ENCODE peak calls at places on chromosomes 6 and 20, in nine cellular contexts. M is stimulated activated CD8-positive, alpha-beta memory T cell treated with anti-CD3 and anti-CD28 coated beads, Interleukin-4, amount 100 ng/mL, for 24 hours; Y is NCI-H774; I is HTR-8/SVneo; N is NCI-H1092; J is mesenchymal stem cell; S is AML-193; O is H4; V is GM12865. G is an unnamed sample.

GRCh38 chr6:42429836-42430235 is 21.9 kb downstream of the TRERF1 start:
- DNase-seq in O (no peak), M (no peak), Y (no peak), J (no peak), N (no peak), I (no peak), V (no peak), S (no peak), G (no peak)

GRCh38 chr6:169536446-169537170 is 165.2 kb downstream of the WDR27 start:
- DNase-seq in S (no peak), O (no peak), V (no peak), M (no peak), N (no peak), I (no peak), Y (no peak), J (peak; percentile 52), G (no peak)

GRCh38 chr20:60512436-60512835 is 554.2 kb downstream of the CDH26 start:
- DNase-seq in V (no peak), M (no peak), S (no peak), Y (no peak), I (peak; percentile 88), O (no peak), N (no peak), J (no peak), G (peak; percentile 16)

GRCh38 chr6:35160642-35161041 is 19.5 kb upstream of the TCP11 start:
- DNase-seq in M (no peak), V (no peak), J (no peak), N (no peak), O (no peak), I (no peak), S (no peak), Y (no peak), G (no peak)

GRCh38 chr20:19913927-19914614 is 103.1 kb upstream of the NAA20 start:
- DNase-seq in S (no peak), Y (peak; percentile 41), I (no peak), J (peak; percentile 24), M (no peak), V (peak; percentile 66), N (no peak), O (no peak), G (no peak)

GRCh38 chr6:3320238-3320637 is 61.5 kb downstream of the PSMG4 start:
- DNase-seq in M (no peak), I (no peak), S (no peak), O (no peak), N (no peak), J (no peak), V (no peak), Y (no peak), G (no peak)

GRCh38 chr6:1406306-1407058 is 17.1 kb downstream of the FOXF2 start:
- DNase-seq in M (no peak), J (no peak), Y (no peak), I (no peak), V (no peak), O (peak; percentile 75), N (no peak), S (peak; percentile 84), G (no peak)

GRCh38 chr6:107716688-107717089 is 107.4 kb downstream of the SCML4 start:
- DNase-seq in O (peak; percentile 79), M (peak; percentile 54), S (peak; percentile 99), I (no peak), V (peak; percentile 70), N (no peak), Y (no peak), J (peak; percentile 23), G (no peak)

GRCh38 chr6:120627612-120628011 is 706.7 kb downstream of the TBC1D32 start:
- DNase-seq in O (no peak), J (no peak), M (no peak), N (no peak), I (no peak), V (no peak), Y (no peak), S (no peak), G (no peak)

GRCh38 chr6:112349915-112350314 is 2.8 kb downstream of the RFPL4B start:
- DNase-seq in J (no peak), Y (no peak), S (no peak), O (no peak), M (no peak), V (no peak), I (no peak), N (no peak), G (no peak)

GRCh38 chr6:111957623-111958315 is 84.5 kb upstream of the FYN start:
- DNase-seq in M (no peak), J (no peak), V (no peak), I (peak; percentile 42), N (no peak), Y (no peak), O (no peak), S (no peak), G (no peak)

GRCh38 chr20:47175501-47175900 is 181.0 kb downstream of the ZMYND8 start:
- DNase-seq in N (peak; percentile 61), O (no peak), S (no peak), V (no peak), J (no peak), Y (no peak), I (no peak), M (no peak), G (no peak)

GRCh38 chr6:46997646-46998045 is 44.5 kb downstream of the ADGRF1 start:
- DNase-seq in V (no peak), S (no peak), M (no peak), J (no peak), O (no peak), N (no peak), Y (no peak), I (no peak), G (no peak)

GRCh38 chr6:18515767-18516166 is 128.6 kb downstream of the RNF144B start:
- DNase-seq in M (no peak), Y (no peak), V (no peak), I (no peak), O (no peak), S (no peak), J (no peak), N (no peak), G (peak; percentile 18)

GRCh38 chr6:139515511-139515910 is 141.1 kb upstream of the CITED2 start:
- DNase-seq in O (peak; percentile 14), Y (no peak), I (peak; percentile 10), M (no peak), S (no peak), V (peak; percentile 67), J (peak; percentile 42), N (no peak), G (no peak)

GRCh38 chr6:169746556-169746955 is 4.8 kb downstream of the DYNLT2 start:
- DNase-seq in M (no peak), I (no peak), N (no peak), Y (no peak), J (no peak), V (no peak), S (no peak), O (no peak), G (no peak)

GRCh38 chr20:1381753-1382591 is 10.9 kb downstream of the FKBP1A start:
- DNase-seq in N (peak; percentile 7), M (no peak), J (no peak), I (no peak), V (no peak), S (no peak), Y (no peak), O (no peak), G (no peak)

GRCh38 chr20:32891491-32891890 is 32.8 kb downstream of the EFCAB8 start:
- DNase-seq in J (no peak), Y (no peak), I (no peak), V (no peak), O (no peak), S (no peak), N (no peak), M (no peak), G (no peak)

GRCh38 chr6:168136622-168137021 is 57.6 kb upstream of the FRMD1 start:
- DNase-seq in M (no peak), S (no peak), I (no peak), J (no peak), N (no peak), V (no peak), O (no peak), Y (no peak), G (no peak)

GRCh38 chr20:14062786-14063185 is 67.5 kb downstream of the MACROD2 start:
- DNase-seq in N (no peak), S (no peak), O (peak; percentile 45), I (no peak), V (no peak), M (no peak), J (peak; percentile 1), Y (no peak), G (no peak)

GRCh38 chr20:17562804-17563305 is 7.0 kb upstream of the DSTN start:
- DNase-seq in M (no peak), S (no peak), O (peak; percentile 87), V (no peak), J (peak; percentile 90), I (no peak), Y (no peak), N (no peak), G (no peak)

GRCh38 chr6:22421187-22421586 is 124.4 kb upstream of the PRL start:
- DNase-seq in M (no peak), S (no peak), V (no peak), O (no peak), I (peak; percentile 28), N (no peak), Y (no peak), J (no peak), G (no peak)

GRCh38 chr20:53097371-53097770 is 125.2 kb downstream of the TSHZ2 start:
- DNase-seq in O (no peak), V (no peak), I (no peak), J (no peak), S (no peak), N (no peak), Y (no peak), M (no peak), G (no peak)

GRCh38 chr6:34982424-34982852 is 93.4 kb downstream of the ANKS1A start:
- DNase-seq in Y (no peak), I (peak; percentile 27), V (no peak), N (no peak), J (peak; percentile 27), O (peak; percentile 56), S (peak; percentile 20), M (no peak), G (peak; percentile 19)

GRCh38 chr6:168247456-168248147 is 72.0 kb downstream of the DACT2 start:
- DNase-seq in Y (peak; percentile 82), O (peak; percentile 63), J (peak; percentile 68), M (no peak), V (no peak), N (peak; percentile 91), S (no peak), I (no peak), G (peak; percentile 3)

GRCh38 chr6:34979994-34980393 is 90.9 kb downstream of the ANKS1A start:
- DNase-seq in V (no peak), O (no peak), J (no peak), I (no peak), N (no peak), Y (no peak), M (no peak), S (no peak), G (no peak)

GRCh38 chr6:114471450-114471849 is 128.6 kb upstream of the HS3ST5 start:
- DNase-seq in S (no peak), Y (no peak), I (no peak), N (no peak), M (no peak), O (no peak), J (no peak), V (no peak), G (no peak)

GRCh38 chr20:6492396-6493055 is 275.0 kb upstream of the BMP2 start:
- DNase-seq in N (no peak), Y (no peak), O (peak; percentile 11), S (no peak), M (no peak), I (no peak), V (no peak), J (peak; percentile 62), G (peak; percentile 48)

GRCh38 chr6:1770435-1770843 is 160.7 kb downstream of the FOXC1 start:
- DNase-seq in J (no peak), N (no peak), I (no peak), O (no peak), V (peak; percentile 72), M (no peak), S (no peak), Y (no peak), G (no peak)

GRCh38 chr20:48574383-48574782 is 253.4 kb downstream of the PREX1 start:
- DNase-seq in M (no peak), Y (no peak), I (no peak), J (peak; percentile 1), S (no peak), O (peak; percentile 77), V (peak; percentile 24), N (no peak), G (no peak)

GRCh38 chr20:51678041-51678697 is 90.0 kb downstream of the ATP9A start:
- DNase-seq in Y (no peak), M (no peak), I (no peak), S (no peak), V (no peak), O (no peak), N (no peak), J (no peak), G (no peak)

G was measured in ACHN.